ENCODE peak calls at places on chromosomes 3 and 15, in seven cellular contexts. V is stimulated activated naive CD8-positive, alpha-beta T cell treated with anti-CD3 and anti-CD28 coated beads, Interleukin-15, Interleukin-2, amounts not matched to agents 100 U/mL and 50 U/mL, for 24 hours; N is NCI-H446 treated with DMSO at 0.1 percent for 48 hours; W is activated CD4-positive, alpha-beta T cell treated with anti-CD3 and anti-CD28 coated beads, Interleukin-2, amount 10 ng/mL, durations not matched to agents 7 days and 5 days; K is naive B cell; Q is CD4-positive, CD25-positive, alpha-beta regulatory T cell; E is NCI-H748 treated with DMSO at 0.1 percent for 48 hours. I is an unnamed sample.

GRCh38 chr3:151419806-151420205 is 35.3 kb upstream of the P2RY12 start:
- DNase-seq in V (no peak), N (no peak), W (no peak), K (no peak), Q (no peak), E (no peak), I (no peak)

GRCh38 chr3:186314896-186315295 is 47.1 kb downstream of the DGKG start:
- DNase-seq in V (no peak), N (no peak), W (no peak), K (no peak), Q (no peak), E (no peak), I (no peak)

GRCh38 chr15:57591822-57592367 is at the start of gene MYZAP:
- DNase-seq in V (peak), N (no peak), W (peak), K (peak), Q (peak), E (no peak), I (no peak)

GRCh38 chr3:8301977-8302589 is 199.5 kb upstream of the LMCD1 start:
- DNase-seq in V (no peak), N (no peak), W (peak), K (no peak), Q (peak), E (no peak), I (no peak)

GRCh38 chr3:173411288-173412064 is 13.9 kb downstream of the NLGN1 start:
- DNase-seq in V (no peak), N (peak), W (no peak), K (no peak), Q (no peak), E (no peak), I (no peak)

GRCh38 chr15:44028349-44028748 is 166.7 kb downstream of the FRMD5 start:
- DNase-seq in V (peak), N (no peak), W (no peak), K (no peak), Q (no peak), E (no peak), I (no peak)

GRCh38 chr3:127858477-127858876 is 36.2 kb upstream of the MGLL start:
- DNase-seq in V (no peak), N (no peak), W (no peak), K (no peak), Q (no peak), E (no peak), I (no peak)

GRCh38 chr15:40844543-40844981 is 714 bp downstream of the SPINT1 start:
- DNase-seq in V (peak), N (no peak), W (peak), K (peak), Q (peak), E (no peak), I (no peak)

GRCh38 chr15:70259030-70259424 is 161.3 kb upstream of the TLE3 start:
- DNase-seq in V (no peak), N (no peak), W (peak), K (peak), Q (peak), E (no peak), I (no peak)

GRCh38 chr3:79005084-79005483 is 762.7 kb downstream of the ROBO1 start:
- DNase-seq in V (no peak), N (no peak), W (no peak), K (no peak), Q (no peak), E (no peak), I (no peak)

GRCh38 chr3:111824351-111824750 is 34.7 kb upstream of the PHLDB2 start:
- DNase-seq in V (no peak), N (no peak), W (no peak), K (no peak), Q (no peak), E (no peak), I (no peak)

GRCh38 chr3:184361532-184361931 is at the start of the genes CLCN2 and POLR2H:
- DNase-seq in V (peak), N (peak), W (peak), K (peak), Q (peak), E (no peak), I (no peak)

GRCh38 chr15:31325432-31325975 is 1.1 kb upstream of the KLF13 start:
- DNase-seq in V (peak), N (no peak), W (peak), K (peak), Q (no peak), E (no peak), I (no peak)

GRCh38 chr3:23203651-23204111 is 554 bp downstream of the UBE2E2 start:
- DNase-seq in V (peak), N (no peak), W (peak), K (peak), Q (peak), E (peak), I (no peak)

GRCh38 chr15:63465104-63465503 is 39.3 kb upstream of the USP3 start:
- DNase-seq in V (no peak), N (peak), W (no peak), K (no peak), Q (no peak), E (no peak), I (no peak)

I was measured in GM12878.